ENCODE peak calls at places on chromosomes 3 and 15, in ten cellular contexts. F is choroid plexus epithelial cell, Y is nephron progenitor cell, H is cardiac fibroblast, Q is GM12865, O is type B pancreatic cell, E is progenitor cell of endocrine pancreas, A is left ventricle myocardium inferior, U is Panc1, K is GM12878. P is an unnamed sample.

GRCh38 chr3:125990253-125990970 is 21.4 kb downstream of the ROPN1B start:
- DNase-seq in F (peak; percentile 88), Y (peak; percentile 85), H (peak; percentile 81), Q (peak; percentile 69), O (peak; percentile 88), E (peak; percentile 74), A (peak; percentile 90), U (peak; percentile 10), K (peak; percentile 4), P (peak; percentile 79)

GRCh38 chr15:38690737-38691332 is 126.2 kb upstream of the RASGRP1 start:
- DNase-seq in F (peak; percentile 86), Y (peak; percentile 80), H (peak; percentile 80), Q (peak; percentile 89), O (no peak), E (peak; percentile 63), A (peak; percentile 17), U (no peak), K (no peak), P (peak; percentile 82)

GRCh38 chr3:119529883-119530282 is 29.5 kb downstream of the CD80 start:
- DNase-seq in F (peak; percentile 78), Y (no peak), H (peak; percentile 35), Q (no peak), O (no peak), E (no peak), A (no peak), U (no peak), K (no peak), P (no peak)

GRCh38 chr3:180913582-180914404 is 1.3 kb downstream of the FXR1 start:
- DNase-seq in F (peak; percentile 31), Y (no peak), H (peak; percentile 35), Q (no peak), O (no peak), E (no peak), A (no peak), U (no peak), K (no peak), P (no peak)

GRCh38 chr3:182487621-182488020 is 305.7 kb upstream of the ATP11B start:
- DNase-seq in F (no peak), Y (no peak), H (no peak), Q (no peak), O (no peak), E (no peak), A (no peak), U (no peak), K (no peak), P (no peak)

GRCh38 chr15:65423977-65424679 is 1.4 kb upstream of the IGDCC4 start:
- DNase-seq in F (no peak), Y (no peak), H (no peak), Q (no peak), O (no peak), E (no peak), A (peak; percentile 5), U (no peak), K (no peak), P (no peak)

GRCh38 chr15:52680041-52680391 is 828 bp upstream of the ATOSA start:
- DNase-seq in F (peak; percentile 33), Y (no peak), H (peak; percentile 15), Q (peak; percentile 9), O (no peak), E (no peak), A (no peak), U (no peak), K (no peak), P (no peak)

GRCh38 chr3:81643721-81644120 is 117.7 kb downstream of the GBE1 start:
- DNase-seq in F (peak; percentile 67), Y (no peak), H (peak; percentile 48), Q (peak; percentile 11), O (no peak), E (no peak), A (no peak), U (no peak), K (no peak), P (no peak)

GRCh38 chr15:29613951-29614382 is 208.3 kb downstream of the TJP1 start:
- DNase-seq in F (peak; percentile 26), Y (no peak), H (no peak), Q (peak; percentile 13), O (peak; percentile 40), E (no peak), A (no peak), U (no peak), K (no peak), P (no peak)

GRCh38 chr3:31937225-31937624 is 43.8 kb downstream of the OSBPL10 start:
- DNase-seq in F (no peak), Y (no peak), H (peak; percentile 17), Q (no peak), O (no peak), E (no peak), A (no peak), U (no peak), K (no peak), P (no peak)

GRCh38 chr3:38382506-38383080 is 36.0 kb downstream of the XYLB start:
- DNase-seq in F (no peak), Y (no peak), H (no peak), Q (no peak), O (no peak), E (no peak), A (no peak), U (no peak), K (no peak), P (no peak)

GRCh38 chr3:18223591-18224338 is 201.4 kb downstream of the SATB1 start:
- DNase-seq in F (no peak), Y (peak; percentile 13), H (no peak), Q (peak; percentile 70), O (no peak), E (no peak), A (no peak), U (no peak), K (peak; percentile 55), P (no peak)

GRCh38 chr3:154552338-154552737 is 122.3 kb upstream of the GPR149 start:
- DNase-seq in F (no peak), Y (no peak), H (no peak), Q (peak; percentile 2), O (no peak), E (no peak), A (no peak), U (no peak), K (no peak), P (no peak)

GRCh38 chr3:66989860-66990696 is 8.0 kb upstream of the KBTBD8 start:
- DNase-seq in F (peak; percentile 30), Y (no peak), H (peak; percentile 4), Q (peak; percentile 77), O (no peak), E (no peak), A (no peak), U (no peak), K (peak; percentile 40), P (no peak)

GRCh38 chr3:147493666-147494065 is 84.5 kb downstream of the ZIC1 start:
- DNase-seq in F (peak; percentile 41), Y (no peak), H (no peak), Q (no peak), O (no peak), E (no peak), A (no peak), U (no peak), K (no peak), P (no peak)

GRCh38 chr15:57485869-57486268 is 105.8 kb upstream of the MYZAP start:
- DNase-seq in F (peak; percentile 59), Y (no peak), H (peak; percentile 67), Q (no peak), O (no peak), E (no peak), A (no peak), U (peak; percentile 74), K (no peak), P (no peak)

GRCh38 chr15:77030042-77030927 is 35.4 kb downstream of the PSTPIP1 start:
- DNase-seq in F (no peak), Y (peak; percentile 59), H (no peak), Q (no peak), O (peak; percentile 66), E (peak; percentile 8), A (no peak), U (no peak), K (no peak), P (peak; percentile 3)

GRCh38 chr3:127632441-127632840 is 3.5 kb downstream of the PODXL2 start:
- DNase-seq in F (peak; percentile 15), Y (no peak), H (peak; percentile 12), Q (no peak), O (no peak), E (no peak), A (no peak), U (no peak), K (no peak), P (no peak)

GRCh38 chr15:88852476-88852875 is 42.9 kb downstream of the HAPLN3 start:
- DNase-seq in F (no peak), Y (no peak), H (no peak), Q (no peak), O (no peak), E (no peak), A (no peak), U (no peak), K (no peak), P (no peak)

GRCh38 chr3:111252795-111253194 is 181.2 kb downstream of the NECTIN3 start:
- DNase-seq in F (peak; percentile 81), Y (no peak), H (peak; percentile 57), Q (no peak), O (no peak), E (no peak), A (no peak), U (no peak), K (no peak), P (no peak)
- TF ChIP-seq CTCF in F (peak; percentile 36), Y (no peak), H (no peak), Q (no peak), O (no peak), E (no peak), A (no peak), U (no peak), K (no peak), P (no peak)

DNA sequence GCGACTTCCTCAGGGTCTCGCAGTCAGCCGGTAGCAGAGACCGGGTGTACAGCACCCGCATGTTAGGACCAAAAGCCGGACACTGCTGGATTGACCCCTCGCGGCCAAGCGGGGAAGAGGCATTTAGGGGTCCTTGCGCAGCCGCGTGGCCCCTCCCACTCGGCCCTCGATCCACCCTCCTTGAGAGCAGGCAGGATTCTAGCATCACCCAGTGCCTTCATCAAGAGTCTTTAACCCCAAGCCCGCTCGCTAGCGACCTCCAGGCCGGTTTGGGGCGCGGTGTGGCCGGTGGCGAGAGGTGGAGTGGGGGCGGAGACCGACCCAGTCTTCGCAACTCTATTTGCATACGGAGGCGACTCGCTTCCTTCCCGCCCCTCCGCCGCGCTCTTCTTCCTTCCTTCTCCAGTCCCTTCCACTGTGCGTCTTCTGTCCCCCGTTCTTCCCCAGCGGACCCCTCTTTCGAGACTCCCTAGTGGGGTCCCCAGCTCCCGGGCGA is at the start of gene ST6GAL1:
- DNase-seq in F (peak; percentile 63), Y (peak; percentile 79), H (peak; percentile 77), Q (peak; percentile 87), O (peak; percentile 76), E (peak; percentile 58), A (peak; percentile 77), U (no peak), K (peak; percentile 27), P (peak; percentile 57)
- TF ChIP-seq CTCF in F (peak; percentile 45), Y (peak; percentile 15), H (peak; percentile 60), Q (peak; percentile 42), O (peak; percentile 58), E (peak; percentile 46), A (peak; percentile 68), U (peak; percentile 70), K (peak; percentile 48), P (no peak)

GRCh38 chr3:58281069-58281468 is 25.0 kb upstream of the RPP14 start:
- DNase-seq in F (no peak), Y (no peak), H (no peak), Q (no peak), O (no peak), E (no peak), A (no peak), U (no peak), K (no peak), P (no peak)
- TF ChIP-seq CTCF in F (no peak), Y (no peak), H (no peak), Q (no peak), O (no peak), E (no peak), A (no peak), U (no peak), K (no peak), P (no peak)

GRCh38 chr3:57158813-57159678 is 6.1 kb downstream of the IL17RD start:
- DNase-seq in F (no peak), Y (no peak), H (no peak), Q (peak; percentile 25), O (no peak), E (no peak), A (no peak), U (no peak), K (no peak), P (no peak)
- TF ChIP-seq CTCF in F (no peak), Y (no peak), H (no peak), Q (no peak), O (peak; percentile 21), E (no peak), A (no peak), U (no peak), K (no peak), P (no peak)

P was measured in neural crest cell.